ENCODE peak calls at places on chromosome 21, in ten cellular contexts. U, O, A, L, N, F, G, M, I and S are unnamed samples.

GRCh38 chr21:42850463-42850862 is 28.9 kb downstream of the WDR4 start:
- DNase-seq in U (no peak), O (no peak), A (no peak), L (no peak), N (no peak), F (no peak), G (no peak), M (no peak), I (no peak), S (no peak)

GRCh38 chr21:30227633-30228404 is 11.9 kb upstream of the CLDN8 start:
- DNase-seq in U (no peak), O (peak; percentile 56), A (peak; percentile 72), L (no peak), N (peak; percentile 91), F (peak; percentile 98), G (no peak), M (no peak), I (peak; percentile 27), S (peak; percentile 91)

GRCh38 chr21:34511787-34512451 is at the start of gene KCNE1:
- DNase-seq in U (no peak), O (no peak), A (peak; percentile 57), L (no peak), N (no peak), F (peak; percentile 62), G (no peak), M (no peak), I (no peak), S (no peak)

GRCh38 chr21:42232176-42232825 is 13.4 kb downstream of the ABCG1 start:
- DNase-seq in U (no peak), O (no peak), A (no peak), L (no peak), N (no peak), F (no peak), G (peak; percentile 37), M (peak; percentile 32), I (no peak), S (no peak)

GRCh38 chr21:38825269-38825668 is 19.5 kb downstream of the ETS2 start:
- DNase-seq in U (no peak), O (peak; percentile 17), A (no peak), L (no peak), N (peak; percentile 31), F (no peak), G (no peak), M (no peak), I (no peak), S (no peak)

GRCh38 chr21:43001316-43001715 is 27.0 kb downstream of the PKNOX1 start:
- DNase-seq in U (no peak), O (no peak), A (no peak), L (no peak), N (no peak), F (no peak), G (no peak), M (no peak), I (peak; percentile 37), S (no peak)

GRCh38 chr21:42474982-42475381 is 21.0 kb downstream of the RSPH1 start:
- DNase-seq in U (no peak), O (no peak), A (peak; percentile 14), L (no peak), N (no peak), F (no peak), G (no peak), M (no peak), I (no peak), S (no peak)

GRCh38 chr21:46320331-46320801 is 3.3 kb downstream of the C21orf58 start:
- DNase-seq in U (no peak), O (no peak), A (no peak), L (no peak), N (no peak), F (no peak), G (no peak), M (no peak), I (no peak), S (no peak)

GRCh38 chr21:35664683-35665082 is 395.6 kb downstream of the SETD4 start:
- DNase-seq in U (no peak), O (no peak), A (no peak), L (no peak), N (no peak), F (no peak), G (no peak), M (no peak), I (no peak), S (peak; percentile 89)